ENCODE peak calls at places on chromosomes 16 and 17, in eight cellular contexts. F is transverse colon; C is colonic mucosa; T is A549; N is sigmoid colon; Z is right cardiac atrium; G is CD8-positive, alpha-beta memory T cell; A is left ventricle myocardium inferior. K is an unnamed sample.

GRCh38 chr17:1485311-1485747 is 7.2 kb downstream of the MYO1C start:
- DNase-seq in F (peak), C (peak), T (peak), N (no peak), Z (peak), G (peak), A (peak), K (no peak)

GRCh38 chr17:79295307-79295706 is 220.7 kb downstream of the ENGASE start:
- DNase-seq in F (no peak), C (no peak), T (peak), N (no peak), Z (no peak), G (no peak), A (no peak), K (no peak)

GRCh38 chr17:68759002-68759342 is 157.8 kb upstream of the FAM20A start:
- DNase-seq in F (no peak), C (no peak), T (no peak), N (no peak), Z (no peak), G (no peak), A (no peak), K (no peak)

GRCh38 chr16:80803341-80804060 is 897 bp downstream of the CDYL2 start:
- DNase-seq in F (peak), C (peak), T (no peak), N (no peak), Z (peak), G (peak), A (peak), K (no peak)

GRCh38 chr17:39209317-39210092 is 9.4 kb downstream of the RPL19 start:
- DNase-seq in F (peak), C (peak), T (no peak), N (peak), Z (peak), G (peak), A (peak), K (no peak)

GRCh38 chr16:56729351-56729735 is 586 bp upstream of the NUP93 start:
- DNase-seq in F (no peak), C (no peak), T (no peak), N (no peak), Z (no peak), G (no peak), A (no peak), K (no peak)

GRCh38 chr16:78496189-78496588 is 396.7 kb downstream of the WWOX start:
- DNase-seq in F (no peak), C (no peak), T (no peak), N (no peak), Z (no peak), G (no peak), A (no peak), K (no peak)

GRCh38 chr16:56932588-56933265 is 785 bp downstream of the HERPUD1 start:
- DNase-seq in F (peak), C (peak), T (peak), N (peak), Z (peak), G (peak), A (peak), K (no peak)

GRCh38 chr17:65324977-65325376 is 187.8 kb downstream of the RGS9 start:
- DNase-seq in F (no peak), C (no peak), T (no peak), N (peak), Z (peak), G (no peak), A (no peak), K (no peak)

GRCh38 chr17:35089846-35090193 is 26.3 kb upstream of the RFFL start:
- DNase-seq in F (peak), C (no peak), T (peak), N (no peak), Z (no peak), G (peak), A (no peak), K (peak)

GRCh38 chr17:22270381-22270780 is 578.1 kb downstream of the KCNJ18 start:
- DNase-seq in F (no peak), C (no peak), T (no peak), N (no peak), Z (no peak), G (no peak), A (no peak), K (no peak)

GRCh38 chr17:391850-392249 is 39.2 kb upstream of the RPH3AL start:
- DNase-seq in F (no peak), C (no peak), T (no peak), N (no peak), Z (no peak), G (no peak), A (no peak), K (no peak)

GRCh38 chr17:2075336-2076056 is 20.6 kb downstream of the HIC1 start:
- DNase-seq in F (no peak), C (peak), T (no peak), N (peak), Z (peak), G (no peak), A (no peak), K (no peak)

GRCh38 chr16:63496282-63496681 is 1460.0 kb upstream of the CDH8 start:
- DNase-seq in F (no peak), C (no peak), T (no peak), N (no peak), Z (no peak), G (no peak), A (no peak), K (no peak)

GRCh38 chr17:16938031-16938430 is 33.9 kb downstream of the TNFRSF13B start:
- DNase-seq in F (peak), C (no peak), T (no peak), N (no peak), Z (no peak), G (no peak), A (no peak), K (no peak)

DNA sequence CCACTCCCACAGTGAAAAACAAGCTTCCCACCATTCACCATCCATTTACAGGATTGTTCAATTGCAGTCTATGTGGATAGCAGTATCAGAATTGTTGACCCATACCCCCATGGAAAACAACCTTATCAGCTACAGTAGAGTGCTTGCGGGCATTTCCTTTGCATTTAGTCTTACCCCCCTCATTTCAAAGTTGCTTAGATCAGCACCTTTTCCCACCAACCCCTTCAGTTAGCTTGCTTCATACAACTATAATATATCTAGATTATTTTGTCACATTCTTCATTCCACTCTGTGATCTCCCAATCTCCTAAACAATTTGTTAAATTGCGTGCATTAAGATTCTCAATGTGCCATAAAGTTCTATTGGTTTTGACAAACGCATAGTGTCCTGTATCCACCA is 194.7 kb downstream of the SOX9 start:
- DNase-seq in F (no peak), C (no peak), T (no peak), N (no peak), Z (no peak), G (no peak), A (no peak), K (no peak)
- H3K27ac ChIP-seq in F (no peak), C (no peak), T (no peak), N (no peak), Z (no peak), G (no peak), A (no peak), K (no peak)

DNA sequence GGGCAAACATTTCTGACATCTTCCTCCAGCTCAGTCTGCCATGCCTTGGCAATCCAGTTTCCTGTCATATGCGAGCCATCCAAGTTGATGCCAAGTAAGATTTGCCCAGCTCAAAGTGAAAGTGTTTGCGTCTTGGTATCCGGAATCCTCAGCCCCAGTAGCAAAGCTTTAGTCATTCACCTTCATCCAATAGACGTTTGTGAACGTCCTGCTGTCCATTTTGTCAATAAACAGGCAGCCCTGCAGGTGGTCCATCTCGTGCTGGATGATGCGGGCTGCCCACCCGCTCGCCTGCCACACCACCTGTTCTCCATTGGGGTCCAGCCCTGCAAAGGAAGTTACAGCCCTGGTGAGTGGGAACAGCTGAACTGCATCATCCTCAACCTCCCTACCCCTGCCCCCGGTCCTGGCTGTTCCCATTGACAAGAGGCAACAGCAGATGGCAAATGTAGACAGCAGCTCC is 1.5 kb downstream of the PDF start:
- DNase-seq in F (no peak), C (no peak), T (no peak), N (peak), Z (no peak), G (no peak), A (no peak), K (no peak)
- H3K27ac ChIP-seq in F (no peak), C (no peak), T (peak), N (no peak), Z (no peak), G (no peak), A (no peak), K (no peak)

DNA sequence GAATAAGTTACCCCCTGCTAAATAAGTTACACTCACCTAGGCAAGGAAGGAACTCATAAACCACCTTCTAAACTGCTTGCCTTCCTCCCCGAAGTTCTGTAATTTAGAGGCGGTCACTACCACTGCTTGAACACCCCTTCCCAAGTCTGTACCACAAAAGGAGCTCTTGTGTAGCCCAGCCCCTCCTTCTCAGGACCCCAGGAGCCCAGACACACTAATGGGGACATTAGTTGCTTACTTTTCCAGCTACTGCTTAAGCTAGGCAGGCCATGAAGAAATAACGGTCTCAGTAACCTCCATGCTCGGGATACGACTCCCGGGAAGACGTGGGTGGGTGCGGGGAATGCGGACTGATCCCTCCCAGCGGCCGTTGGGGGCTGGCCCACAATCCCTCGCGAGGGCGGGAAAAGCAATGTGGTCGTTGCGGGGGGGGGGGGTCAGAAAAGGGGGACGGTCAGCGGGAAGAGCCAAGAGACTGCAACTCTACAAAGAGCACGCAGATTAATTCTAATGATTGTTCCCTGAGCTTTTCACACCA is at the start of gene TEX14:
- DNase-seq in F (no peak), C (no peak), T (no peak), N (no peak), Z (no peak), G (no peak), A (peak), K (no peak)
- H3K27ac ChIP-seq in F (peak), C (peak), T (peak), N (peak), Z (peak), G (peak), A (peak), K (no peak)

GRCh38 chr16:85614338-85615013 is 1.4 kb downstream of the GSE1 start:
- DNase-seq in F (peak), C (peak), T (no peak), N (no peak), Z (no peak), G (no peak), A (no peak), K (no peak)

GRCh38 chr16:85611455-85612190 is 1.5 kb upstream of the GSE1 start:
- DNase-seq in F (peak), C (peak), T (peak), N (peak), Z (peak), G (peak), A (peak), K (no peak)

GRCh38 chr16:85612191-85612800 is 826 bp upstream of the GSE1 start:
- DNase-seq in F (peak), C (peak), T (peak), N (peak), Z (peak), G (peak), A (peak), K (no peak)

GRCh38 chr16:85613609-85614337 is 651 bp downstream of the GSE1 start:
- DNase-seq in F (peak), C (peak), T (peak), N (peak), Z (peak), G (no peak), A (peak), K (no peak)

DNA sequence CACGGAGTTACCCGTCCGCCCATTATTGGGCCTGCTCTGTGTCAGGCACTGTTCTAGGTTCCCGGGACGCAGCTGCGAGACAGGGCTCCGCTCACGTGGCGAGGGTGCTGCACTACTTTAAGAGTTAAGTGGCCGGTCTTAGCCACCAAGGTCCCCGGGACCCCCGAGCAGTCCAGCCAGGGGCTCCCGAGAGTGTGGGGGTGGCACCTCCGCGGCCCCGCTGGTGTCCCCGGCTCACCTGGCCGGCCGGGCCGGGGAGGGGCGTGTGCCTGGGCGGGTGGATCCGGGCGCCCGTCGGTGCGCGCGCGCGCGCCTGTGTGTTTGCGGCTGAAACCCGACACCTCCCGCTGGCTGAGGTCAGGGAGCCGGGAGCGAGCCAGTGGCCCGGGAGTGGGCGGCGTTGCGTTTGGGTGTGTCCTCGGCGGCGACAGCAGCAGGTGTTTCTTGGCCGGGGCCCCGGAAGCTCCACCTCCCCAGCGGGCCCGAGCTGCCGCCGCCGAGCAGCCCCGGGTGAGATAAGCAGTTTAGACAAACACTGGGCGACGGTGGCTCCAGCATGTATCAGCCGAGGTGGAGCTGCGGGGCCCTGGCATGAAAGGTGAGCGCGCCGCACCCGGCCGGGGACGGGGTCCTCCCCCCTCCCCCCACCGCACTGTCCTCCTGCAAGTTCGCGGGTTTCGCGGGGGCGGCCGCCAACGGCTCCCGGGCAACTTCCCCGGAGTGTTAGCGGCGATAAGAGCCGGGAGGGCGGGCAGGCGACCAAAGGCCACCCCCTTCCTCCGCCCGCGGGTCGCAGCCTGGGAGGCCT is at the start of gene GSE1:
- DNase-seq in F (peak), C (peak), T (peak), N (peak), Z (peak), G (peak), A (peak), K (peak)
- H3K27ac ChIP-seq in F (peak), C (peak), T (peak), N (peak), Z (peak), G (peak), A (peak), K (no peak)

GRCh38 chr16:88465387-88465983 is 12.4 kb downstream of the ZFPM1 start:
- DNase-seq in F (no peak), C (no peak), T (no peak), N (no peak), Z (no peak), G (no peak), A (no peak), K (no peak)
- H3K27ac ChIP-seq in F (no peak), C (no peak), T (no peak), N (no peak), Z (no peak), G (no peak), A (no peak), K (no peak)

GRCh38 chr16:69727916-69728270 is 1.5 kb upstream of the NQO1 start:
- DNase-seq in F (no peak), C (no peak), T (no peak), N (no peak), Z (peak), G (no peak), A (peak), K (no peak)

GRCh38 chr16:69726313-69727060 is at the start of gene NQO1:
- DNase-seq in F (peak), C (peak), T (peak), N (peak), Z (peak), G (peak), A (peak), K (peak)

DNA sequence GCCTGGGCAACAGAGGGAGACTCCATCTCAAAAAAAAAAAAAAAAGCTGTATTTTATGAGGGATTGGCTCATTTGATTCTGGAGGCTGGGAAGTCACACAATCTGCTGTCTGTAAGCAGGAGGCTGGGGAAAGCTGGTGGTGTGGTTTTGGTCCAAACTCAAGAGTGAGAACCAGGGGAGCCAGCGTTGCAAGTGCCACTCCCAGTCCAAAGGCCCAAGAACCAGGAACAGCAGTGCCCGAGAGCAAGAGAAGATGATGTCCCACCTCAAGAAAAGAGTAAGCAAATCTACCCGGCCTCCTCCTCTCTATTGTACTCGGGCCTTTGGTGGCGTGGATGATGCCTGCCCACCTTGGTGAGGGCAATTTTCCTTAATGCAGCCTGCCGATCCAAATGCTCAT is 5.7 kb upstream of the NQO1 start:
- DNase-seq in F (peak), C (peak), T (no peak), N (no peak), Z (no peak), G (no peak), A (no peak), K (no peak)
- H3K27ac ChIP-seq in F (no peak), C (no peak), T (peak), N (no peak), Z (no peak), G (no peak), A (no peak), K (no peak)

GRCh38 chr16:75660726-75661302 is 13.2 kb downstream of the TERF2IP start:
- DNase-seq in F (no peak), C (no peak), T (no peak), N (no peak), Z (no peak), G (no peak), A (no peak), K (no peak)
- H3K27ac ChIP-seq in F (no peak), C (no peak), T (no peak), N (no peak), Z (no peak), G (no peak), A (peak), K (no peak)

DNA sequence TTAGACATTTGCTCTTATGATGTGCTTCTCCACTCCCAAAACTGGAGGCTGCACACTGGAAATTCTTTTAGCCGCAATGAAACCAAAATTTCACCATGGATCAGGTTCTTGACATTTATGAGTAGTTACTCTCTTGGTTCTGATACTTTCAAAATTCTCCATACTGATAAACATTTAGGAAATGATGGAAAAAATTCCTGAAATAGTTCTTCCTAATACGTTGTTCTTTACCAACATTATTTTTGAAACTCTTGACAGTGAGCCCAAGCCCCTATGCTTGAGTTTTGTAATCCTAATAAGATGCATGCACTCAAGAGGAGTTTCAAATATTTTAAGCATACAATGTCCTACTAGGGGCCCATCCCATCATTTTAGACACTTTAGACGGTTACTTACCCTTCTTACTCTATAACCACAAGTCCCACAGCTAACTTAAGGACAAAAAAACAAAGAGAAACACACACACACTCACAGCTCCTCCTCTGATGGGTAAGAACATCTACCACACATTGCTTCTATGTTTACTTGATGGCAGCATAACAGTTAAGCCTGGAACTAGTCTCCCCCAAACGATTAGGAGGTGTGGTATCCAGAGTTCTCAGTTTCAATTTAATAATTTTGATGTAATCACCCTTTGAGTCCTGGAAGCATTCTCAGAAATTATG is 3.7 kb downstream of the VEZF1 start:
- DNase-seq in F (no peak), C (no peak), T (no peak), N (no peak), Z (no peak), G (no peak), A (no peak), K (no peak)
- H3K27ac ChIP-seq in F (peak), C (no peak), T (peak), N (peak), Z (no peak), G (no peak), A (peak), K (no peak)

GRCh38 chr17:50844117-50844700 is 8.8 kb downstream of the WFIKKN2 start:
- DNase-seq in F (no peak), C (no peak), T (no peak), N (no peak), Z (no peak), G (no peak), A (no peak), K (no peak)
- H3K27ac ChIP-seq in F (no peak), C (no peak), T (peak), N (no peak), Z (no peak), G (no peak), A (peak), K (no peak)

GRCh38 chr17:82686366-82687324 is 11.9 kb downstream of the RAB40B start:
- DNase-seq in F (no peak), C (no peak), T (no peak), N (no peak), Z (no peak), G (no peak), A (no peak), K (no peak)

GRCh38 chr17:82689077-82689476 is 9.4 kb downstream of the RAB40B start:
- DNase-seq in F (no peak), C (no peak), T (no peak), N (no peak), Z (no peak), G (no peak), A (no peak), K (no peak)

GRCh38 chr17:82685291-82685690 is 13.2 kb downstream of the RAB40B start:
- DNase-seq in F (no peak), C (no peak), T (no peak), N (no peak), Z (no peak), G (no peak), A (no peak), K (no peak)

GRCh38 chr17:82687375-82687861 is 11.1 kb downstream of the RAB40B start:
- DNase-seq in F (no peak), C (no peak), T (peak), N (no peak), Z (no peak), G (no peak), A (no peak), K (no peak)

GRCh38 chr17:82687871-82688270 is 10.6 kb downstream of the RAB40B start:
- DNase-seq in F (no peak), C (no peak), T (no peak), N (no peak), Z (no peak), G (no peak), A (no peak), K (no peak)
- H3K27ac ChIP-seq in F (no peak), C (no peak), T (peak), N (no peak), Z (no peak), G (no peak), A (peak), K (no peak)

K was measured in iPS DF 6.9.